ENCODE peak calls at places on chromosomes 12 and 14, in seven cellular contexts. J, R, F, S, N, X and O are unnamed samples.

GRCh38 chr14:92929689-92930608 is 7.0 kb downstream of the CHGA start:
- DNase-seq in J (no peak), R (no peak), F (no peak), S (no peak), N (no peak), X (no peak), O (no peak)

GRCh38 chr12:124709722-124710656 is 142.6 kb upstream of the NCOR2 start:
- DNase-seq in J (no peak), R (no peak), F (no peak), S (no peak), N (no peak), X (no peak), O (no peak)

GRCh38 chr12:6074394-6074793 is 50.1 kb downstream of the VWF start:
- DNase-seq in J (no peak), R (no peak), F (no peak), S (no peak), N (no peak), X (no peak), O (no peak)

GRCh38 chr14:80211143-80212024 is at the start of gene DIO2:
- DNase-seq in J (peak; percentile 37), R (no peak), F (no peak), S (peak; percentile 1), N (no peak), X (no peak), O (no peak)

GRCh38 chr14:34041220-34041619 is 90.3 kb upstream of the EGLN3 start:
- DNase-seq in J (no peak), R (no peak), F (no peak), S (no peak), N (no peak), X (no peak), O (no peak)

GRCh38 chr12:96078281-96078761 is 42.9 kb upstream of the LTA4H start:
- DNase-seq in J (no peak), R (no peak), F (no peak), S (no peak), N (no peak), X (no peak), O (no peak)

GRCh38 chr12:109738878-109739665 is 25.4 kb downstream of the FAM222A start:
- DNase-seq in J (no peak), R (no peak), F (no peak), S (no peak), N (no peak), X (no peak), O (no peak)

GRCh38 chr14:36021030-36021422 is 155.5 kb downstream of the PTCSC3 start:
- DNase-seq in J (no peak), R (no peak), F (no peak), S (no peak), N (no peak), X (no peak), O (no peak)

GRCh38 chr12:12376636-12377448 is 20.0 kb downstream of the BORCS5 start:
- DNase-seq in J (peak; percentile 79), R (peak; percentile 68), F (no peak), S (no peak), N (peak; percentile 81), X (no peak), O (no peak)

GRCh38 chr12:1760566-1761382 is 59.6 kb upstream of the LRTM2 start:
- DNase-seq in J (no peak), R (no peak), F (no peak), S (no peak), N (peak; percentile 42), X (no peak), O (no peak)

GRCh38 chr14:102255401-102256190 is 49.4 kb downstream of the MOK start:
- DNase-seq in J (no peak), R (no peak), F (no peak), S (no peak), N (no peak), X (no peak), O (no peak)